ENCODE peak calls at places on chromosomes 4 and X, in seven cellular contexts. One of them, this sample, is unnamed.

GRCh38 chrX:106874075-106874474 is 29.1 kb downstream of the RIPPLY1 start:
- DNase-seq in lung microvascular endothelial cell: peak
- DNase-seq in ecto neural progenitor cell: no peak
- DNase-seq in NCI-H1694 treated with DMSO at 0.1 percent for 48 hours: peak
- DNase-seq in hepatocyte: peak
- DNase-seq in frontal cortex: no peak
- DNase-seq in T-helper 2 cell treated with Interferon-gamma antibody and Interleukin-4, amounts not matched to agents 5 μg/mL and 100 μg/mL, for 36 hours: no peak
- DNase-seq in this sample: no peak

GRCh38 chrX:15438332-15438731 is 54.1 kb upstream of the VEGFD start:
- DNase-seq in lung microvascular endothelial cell: no peak
- DNase-seq in ecto neural progenitor cell: no peak
- DNase-seq in NCI-H1694 treated with DMSO at 0.1 percent for 48 hours: no peak
- DNase-seq in hepatocyte: no peak
- DNase-seq in frontal cortex: no peak
- DNase-seq in T-helper 2 cell treated with Interferon-gamma antibody and Interleukin-4, amounts not matched to agents 5 μg/mL and 100 μg/mL, for 36 hours: no peak
- DNase-seq in this sample: no peak

GRCh38 chrX:35244088-35244741 is 301.6 kb downstream of the FAM47B start:
- DNase-seq in lung microvascular endothelial cell: no peak
- DNase-seq in ecto neural progenitor cell: no peak
- DNase-seq in NCI-H1694 treated with DMSO at 0.1 percent for 48 hours: no peak
- DNase-seq in hepatocyte: no peak
- DNase-seq in frontal cortex: no peak
- DNase-seq in T-helper 2 cell treated with Interferon-gamma antibody and Interleukin-4, amounts not matched to agents 5 μg/mL and 100 μg/mL, for 36 hours: no peak
- DNase-seq in this sample: no peak

GRCh38 chr4:151169223-151169622 is 69.8 kb downstream of the RPS3A start:
- DNase-seq in lung microvascular endothelial cell: no peak
- DNase-seq in ecto neural progenitor cell: no peak
- DNase-seq in NCI-H1694 treated with DMSO at 0.1 percent for 48 hours: peak
- DNase-seq in hepatocyte: peak
- DNase-seq in frontal cortex: peak
- DNase-seq in T-helper 2 cell treated with Interferon-gamma antibody and Interleukin-4, amounts not matched to agents 5 μg/mL and 100 μg/mL, for 36 hours: no peak
- DNase-seq in this sample: no peak

GRCh38 chrX:40663880-40664630 is 16.7 kb upstream of the CXorf38 start:
- DNase-seq in lung microvascular endothelial cell: peak
- DNase-seq in ecto neural progenitor cell: peak
- DNase-seq in NCI-H1694 treated with DMSO at 0.1 percent for 48 hours: no peak
- DNase-seq in hepatocyte: peak
- DNase-seq in frontal cortex: no peak
- DNase-seq in T-helper 2 cell treated with Interferon-gamma antibody and Interleukin-4, amounts not matched to agents 5 μg/mL and 100 μg/mL, for 36 hours: no peak
- DNase-seq in this sample: no peak

GRCh38 chrX:126575911-126576310 is 23.3 kb upstream of the DCAF12L1 start:
- DNase-seq in lung microvascular endothelial cell: no peak
- DNase-seq in ecto neural progenitor cell: no peak
- DNase-seq in NCI-H1694 treated with DMSO at 0.1 percent for 48 hours: no peak
- DNase-seq in hepatocyte: no peak
- DNase-seq in frontal cortex: no peak
- DNase-seq in T-helper 2 cell treated with Interferon-gamma antibody and Interleukin-4, amounts not matched to agents 5 μg/mL and 100 μg/mL, for 36 hours: no peak
- DNase-seq in this sample: no peak

GRCh38 chrX:94123062-94123461 is 449.1 kb downstream of the FAM133A start:
- DNase-seq in lung microvascular endothelial cell: no peak
- DNase-seq in ecto neural progenitor cell: no peak
- DNase-seq in NCI-H1694 treated with DMSO at 0.1 percent for 48 hours: no peak
- DNase-seq in hepatocyte: no peak
- DNase-seq in frontal cortex: no peak
- DNase-seq in T-helper 2 cell treated with Interferon-gamma antibody and Interleukin-4, amounts not matched to agents 5 μg/mL and 100 μg/mL, for 36 hours: no peak
- DNase-seq in this sample: no peak

GRCh38 chr4:38114435-38114834 is 154.2 kb downstream of the PTTG2 start:
- DNase-seq in lung microvascular endothelial cell: peak
- DNase-seq in ecto neural progenitor cell: no peak
- DNase-seq in NCI-H1694 treated with DMSO at 0.1 percent for 48 hours: no peak
- DNase-seq in hepatocyte: no peak
- DNase-seq in frontal cortex: no peak
- DNase-seq in T-helper 2 cell treated with Interferon-gamma antibody and Interleukin-4, amounts not matched to agents 5 μg/mL and 100 μg/mL, for 36 hours: no peak
- DNase-seq in this sample: no peak

GRCh38 chrX:135974279-135974856 is 580 bp upstream of the MMGT1 start:
- DNase-seq in lung microvascular endothelial cell: peak
- DNase-seq in ecto neural progenitor cell: peak
- DNase-seq in NCI-H1694 treated with DMSO at 0.1 percent for 48 hours: peak
- DNase-seq in hepatocyte: peak
- DNase-seq in frontal cortex: no peak
- DNase-seq in T-helper 2 cell treated with Interferon-gamma antibody and Interleukin-4, amounts not matched to agents 5 μg/mL and 100 μg/mL, for 36 hours: peak
- DNase-seq in this sample: no peak

GRCh38 chr4:114161809-114162208 is 182.4 kb upstream of the ARSJ start:
- DNase-seq in lung microvascular endothelial cell: no peak
- DNase-seq in ecto neural progenitor cell: no peak
- DNase-seq in NCI-H1694 treated with DMSO at 0.1 percent for 48 hours: no peak
- DNase-seq in hepatocyte: no peak
- DNase-seq in frontal cortex: no peak
- DNase-seq in T-helper 2 cell treated with Interferon-gamma antibody and Interleukin-4, amounts not matched to agents 5 μg/mL and 100 μg/mL, for 36 hours: no peak
- DNase-seq in this sample: no peak

GRCh38 chrX:39504850-39505259 is 592.9 kb downstream of the BCOR start:
- DNase-seq in lung microvascular endothelial cell: no peak
- DNase-seq in ecto neural progenitor cell: no peak
- DNase-seq in NCI-H1694 treated with DMSO at 0.1 percent for 48 hours: no peak
- DNase-seq in hepatocyte: no peak
- DNase-seq in frontal cortex: no peak
- DNase-seq in T-helper 2 cell treated with Interferon-gamma antibody and Interleukin-4, amounts not matched to agents 5 μg/mL and 100 μg/mL, for 36 hours: no peak
- DNase-seq in this sample: no peak

GRCh38 chr4:73259552-73260140 is 1.0 kb upstream of the ANKRD17 start:
- DNase-seq in lung microvascular endothelial cell: peak
- DNase-seq in ecto neural progenitor cell: no peak
- DNase-seq in NCI-H1694 treated with DMSO at 0.1 percent for 48 hours: no peak
- DNase-seq in hepatocyte: peak
- DNase-seq in frontal cortex: no peak
- DNase-seq in T-helper 2 cell treated with Interferon-gamma antibody and Interleukin-4, amounts not matched to agents 5 μg/mL and 100 μg/mL, for 36 hours: no peak
- DNase-seq in this sample: no peak

GRCh38 chrX:125646195-125646594 is 326.5 kb downstream of the TEX13C start:
- DNase-seq in lung microvascular endothelial cell: peak
- DNase-seq in ecto neural progenitor cell: no peak
- DNase-seq in NCI-H1694 treated with DMSO at 0.1 percent for 48 hours: no peak
- DNase-seq in hepatocyte: no peak
- DNase-seq in frontal cortex: no peak
- DNase-seq in T-helper 2 cell treated with Interferon-gamma antibody and Interleukin-4, amounts not matched to agents 5 μg/mL and 100 μg/mL, for 36 hours: no peak
- DNase-seq in this sample: no peak

GRCh38 chr4:168541608-168541953 is 44.7 kb downstream of the PALLD start:
- DNase-seq in lung microvascular endothelial cell: peak
- DNase-seq in ecto neural progenitor cell: no peak
- DNase-seq in NCI-H1694 treated with DMSO at 0.1 percent for 48 hours: no peak
- DNase-seq in hepatocyte: no peak
- DNase-seq in frontal cortex: no peak
- DNase-seq in T-helper 2 cell treated with Interferon-gamma antibody and Interleukin-4, amounts not matched to agents 5 μg/mL and 100 μg/mL, for 36 hours: no peak
- DNase-seq in this sample: no peak

GRCh38 chrX:68743754-68744153 is 85.1 kb upstream of the EFNB1 start:
- DNase-seq in lung microvascular endothelial cell: no peak
- DNase-seq in ecto neural progenitor cell: no peak
- DNase-seq in NCI-H1694 treated with DMSO at 0.1 percent for 48 hours: no peak
- DNase-seq in hepatocyte: no peak
- DNase-seq in frontal cortex: no peak
- DNase-seq in T-helper 2 cell treated with Interferon-gamma antibody and Interleukin-4, amounts not matched to agents 5 μg/mL and 100 μg/mL, for 36 hours: no peak
- DNase-seq in this sample: no peak